ENCODE peak calls at places on chromosomes 3 and 15, in six cellular contexts. N, K, O, I, J and Y are unnamed samples.

GRCh38 chr3:195003893-195004289 is 267.1 kb downstream of the XXYLT1 start:
- DNase-seq in O (no peak), J (no peak), K (no peak), N (no peak), I (no peak), Y (no peak)

GRCh38 chr15:99720533-99720932 is 12.7 kb downstream of the LYSMD4 start:
- DNase-seq in K (no peak), I (no peak), J (no peak), O (no peak), N (no peak), Y (no peak)

GRCh38 chr15:48358681-48359152 is 27.5 kb downstream of the DUT start:
- DNase-seq in N (no peak), J (no peak), K (no peak), O (no peak), I (no peak), Y (no peak)

GRCh38 chr3:139110072-139110830 is 65.6 kb upstream of the PRR23C start:
- DNase-seq in O (no peak), K (no peak), J (no peak), I (no peak), N (no peak), Y (no peak)

GRCh38 chr15:27089676-27090075 is 118.7 kb downstream of the GABRG3 start:
- DNase-seq in K (no peak), J (no peak), I (no peak), N (no peak), O (no peak), Y (no peak)

GRCh38 chr3:31321620-31322019 is 211.1 kb upstream of the STT3B start:
- DNase-seq in O (no peak), J (no peak), K (no peak), I (no peak), N (no peak), Y (no peak)

GRCh38 chr3:172520332-172520831 is 2.8 kb downstream of the TNFSF10 start:
- DNase-seq in O (no peak), K (no peak), N (no peak), J (peak), I (no peak), Y (no peak)

GRCh38 chr3:109132801-109133473 is 3.6 kb upstream of the C3orf85 start:
- DNase-seq in J (no peak), N (no peak), O (no peak), K (no peak), I (no peak), Y (no peak)

GRCh38 chr15:68816795-68817303 is 3.8 kb downstream of the ANP32A start:
- DNase-seq in N (peak), O (no peak), J (no peak), I (no peak), K (no peak), Y (no peak)

GRCh38 chr15:38490231-38490630 is 36.3 kb downstream of the FAM98B start:
- DNase-seq in N (no peak), I (no peak), J (no peak), O (no peak), K (no peak), Y (no peak)

GRCh38 chr3:112354642-112355333 is 21.8 kb downstream of the CD200 start:
- DNase-seq in N (no peak), I (no peak), J (no peak), K (no peak), O (no peak), Y (no peak)

GRCh38 chr15:57259511-57260143 is 116.7 kb upstream of the CGNL1 start:
- DNase-seq in N (no peak), O (peak), K (no peak), J (peak), I (peak), Y (no peak)

GRCh38 chr3:106401666-106402319 is 533.0 kb upstream of the CBLB start:
- DNase-seq in I (no peak), K (no peak), J (no peak), N (no peak), O (no peak), Y (no peak)

GRCh38 chr3:129536374-129536667 is 6.7 kb upstream of the H1-8 start:
- DNase-seq in I (no peak), J (no peak), K (no peak), O (no peak), N (no peak), Y (no peak)

GRCh38 chr15:31828594-31828993 is 201.7 kb upstream of the CHRNA7 start:
- DNase-seq in J (no peak), O (no peak), K (no peak), N (no peak), I (no peak), Y (no peak)

GRCh38 chr3:115814778-115815380 is 191.6 kb downstream of the GAP43 start:
- DNase-seq in K (peak), N (peak), J (no peak), I (peak), O (peak), Y (peak)

GRCh38 chr3:102174312-102174712 is 260.5 kb upstream of the ZPLD1 start:
- DNase-seq in I (no peak), O (no peak), J (no peak), N (no peak), K (no peak), Y (no peak)

GRCh38 chr3:142022381-142022780 is 127.0 kb downstream of the TFDP2 start:
- DNase-seq in K (peak), O (peak), J (peak), N (no peak), I (no peak), Y (peak)

GRCh38 chr3:186598108-186598784 is 14.6 kb upstream of the AHSG start:
- DNase-seq in N (peak), O (no peak), I (no peak), K (no peak), J (no peak), Y (no peak)

GRCh38 chr15:49330166-49330565 is 92.9 kb upstream of the FGF7 start:
- DNase-seq in O (peak), N (no peak), K (no peak), J (no peak), I (no peak), Y (no peak)

GRCh38 chr15:101280007-101280406 is 2.7 kb upstream of the SELENOS start:
- DNase-seq in I (no peak), N (no peak), J (no peak), O (no peak), K (no peak), Y (no peak)

GRCh38 chr15:101275018-101275417 is 2.3 kb downstream of the SELENOS start:
- DNase-seq in K (no peak), I (no peak), O (no peak), N (no peak), J (peak), Y (no peak)

GRCh38 chr15:101276501-101277037 is 716 bp downstream of the SELENOS start:
- DNase-seq in J (no peak), K (peak), O (peak), I (no peak), N (no peak), Y (no peak)

GRCh38 chr15:101277943-101278564 is 769 bp upstream of the SELENOS start:
- DNase-seq in J (no peak), K (no peak), N (no peak), O (no peak), I (no peak), Y (no peak)

DNA sequence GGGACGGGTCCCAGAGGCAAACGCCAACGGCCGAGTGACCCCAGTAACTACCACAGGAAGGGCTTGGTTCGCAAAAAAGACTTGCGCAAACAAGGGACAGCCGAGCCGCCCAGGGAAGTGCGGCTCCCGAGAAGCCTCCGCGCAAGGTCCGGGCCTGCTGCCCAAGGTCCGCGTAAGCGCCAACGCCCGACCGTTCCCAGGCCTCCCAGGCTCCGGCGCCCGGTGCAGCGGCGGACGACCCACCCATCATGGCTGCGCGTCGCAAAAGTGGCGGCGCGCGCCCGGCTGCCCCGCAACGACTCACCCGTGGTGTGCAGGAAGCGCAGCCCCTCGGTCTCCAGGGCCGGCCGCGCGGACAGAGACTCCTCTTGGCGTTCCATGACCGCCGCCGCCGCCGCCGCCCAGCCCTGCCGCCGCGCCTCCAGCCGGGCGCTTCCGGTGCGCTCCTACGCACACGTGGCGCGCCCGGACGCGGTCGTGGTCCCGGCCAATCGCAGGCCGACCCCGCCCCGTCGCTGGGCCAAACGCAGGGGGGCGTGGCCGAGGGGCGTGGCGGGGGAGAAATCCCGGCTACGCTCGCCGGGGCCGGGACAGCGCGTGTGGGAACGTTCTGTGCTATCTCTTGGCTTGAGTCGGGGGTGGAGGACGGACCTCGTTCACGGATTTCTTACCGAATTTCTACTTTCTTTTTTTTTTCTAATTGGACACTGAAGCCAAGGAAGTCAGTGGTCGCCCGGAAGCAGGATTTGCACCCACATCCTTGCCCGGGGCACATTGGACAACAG is at the start of gene SELENOS:
- DNase-seq in O (peak), K (peak), I (no peak), J (no peak), N (peak), Y (peak)
- TF ChIP-seq POLR2AphosphoS5 in O (peak), K (no peak), I (peak), J (no peak), N (no peak), Y (no peak)

GRCh38 chr3:17588422-17588821 is 154.0 kb downstream of the TBC1D5 start:
- DNase-seq in K (no peak), J (no peak), N (no peak), I (no peak), O (no peak), Y (no peak)

GRCh38 chr3:17589888-17590287 is 152.5 kb downstream of the TBC1D5 start:
- DNase-seq in O (no peak), I (no peak), N (peak), J (no peak), K (no peak), Y (no peak)

GRCh38 chr3:17583530-17583929 is 158.9 kb downstream of the TBC1D5 start:
- DNase-seq in K (no peak), N (no peak), J (no peak), O (no peak), I (no peak), Y (peak)

GRCh38 chr3:17584066-17584465 is 158.4 kb downstream of the TBC1D5 start:
- DNase-seq in I (no peak), N (no peak), K (no peak), J (no peak), O (no peak), Y (no peak)

DNA sequence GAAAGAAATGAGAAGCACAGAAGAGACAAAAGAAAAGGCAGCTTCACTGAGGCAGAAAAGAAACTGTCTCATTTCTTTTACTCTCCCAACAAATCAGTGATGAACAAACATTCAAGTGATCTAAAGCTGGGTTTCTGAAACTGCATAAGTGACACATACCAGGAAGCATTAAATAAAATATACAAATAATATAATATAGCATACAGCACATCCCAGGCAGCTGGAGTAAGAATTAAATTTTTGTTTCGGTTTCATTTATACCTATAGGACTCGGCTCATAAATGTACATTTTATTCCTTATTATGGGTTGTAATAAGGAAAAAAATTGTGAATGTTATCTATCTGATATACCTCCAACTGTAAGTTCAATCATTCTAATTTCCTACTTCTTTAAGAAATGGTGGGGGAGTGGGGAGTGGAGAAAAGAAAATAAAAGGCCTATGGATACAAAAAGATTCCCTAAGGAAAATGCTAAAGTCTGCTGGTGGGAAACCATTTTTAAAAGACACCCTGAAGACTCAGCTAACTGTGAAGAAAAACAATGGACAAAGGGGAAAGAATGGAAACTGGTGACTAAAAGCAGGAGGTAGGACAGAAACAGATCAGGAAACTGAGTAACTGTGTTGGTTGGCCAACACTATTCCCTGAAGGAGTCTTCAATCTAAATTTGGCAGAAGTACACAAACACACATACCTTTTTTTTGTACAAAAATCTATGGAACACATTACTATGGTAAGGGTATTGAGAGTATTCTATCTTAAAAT is 156.7 kb downstream of the TBC1D5 start:
- DNase-seq in N (no peak), K (no peak), I (no peak), J (no peak), O (no peak), Y (no peak)
- H3K27ac ChIP-seq in N (no peak), K (no peak), I (no peak), J (no peak), O (no peak), Y (no peak)

DNA sequence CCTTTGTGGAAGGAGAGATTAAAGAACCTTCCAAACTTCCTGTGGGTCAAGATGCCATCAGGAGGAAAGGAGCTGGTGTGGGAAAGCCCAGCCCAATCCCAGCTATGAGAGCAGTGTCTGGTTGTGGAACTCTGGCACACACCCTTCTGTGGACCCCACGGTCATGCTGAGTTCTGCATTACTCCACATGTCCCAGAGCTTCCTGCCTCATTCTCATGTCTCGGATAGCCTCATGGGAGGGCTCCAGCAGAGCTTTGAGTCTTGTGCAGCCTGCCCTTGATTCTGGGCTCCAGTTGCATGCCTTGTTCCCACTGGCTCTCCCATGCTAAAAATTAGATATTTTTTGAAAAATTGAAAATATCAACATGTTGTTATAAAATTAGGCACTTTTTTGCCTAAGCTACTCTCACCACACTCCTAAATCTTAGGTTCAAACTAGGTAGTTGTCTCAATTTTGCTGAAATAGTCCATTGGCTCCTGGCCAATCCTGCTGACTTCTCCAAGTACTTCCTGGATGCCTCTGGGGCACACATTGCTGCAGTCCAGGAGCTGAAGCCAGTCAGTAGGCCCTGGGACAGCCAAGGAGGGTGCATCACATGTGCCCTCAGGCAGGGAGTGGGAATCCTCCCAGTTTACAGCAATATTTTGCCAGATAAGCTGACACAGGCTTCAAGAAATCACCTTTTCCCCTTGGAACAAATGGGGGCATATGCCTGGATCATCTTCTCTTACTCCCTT is 144.3 kb downstream of the EEFSEC start:
- DNase-seq in K (no peak), I (no peak), O (no peak), N (no peak), J (no peak), Y (no peak)
- TF ChIP-seq GABPA in K (no peak), I (no peak), O (no peak), N (no peak), J (no peak), Y (no peak)

GRCh38 chr15:37101634-37102314 is 1.4 kb upstream of the MEIS2 start:
- DNase-seq in O (peak), K (peak), J (no peak), I (no peak), N (peak), Y (no peak)
- TF ChIP-seq POLR2AphosphoS5 in O (peak), K (peak), J (no peak), I (no peak), N (no peak), Y (no peak)

DNA sequence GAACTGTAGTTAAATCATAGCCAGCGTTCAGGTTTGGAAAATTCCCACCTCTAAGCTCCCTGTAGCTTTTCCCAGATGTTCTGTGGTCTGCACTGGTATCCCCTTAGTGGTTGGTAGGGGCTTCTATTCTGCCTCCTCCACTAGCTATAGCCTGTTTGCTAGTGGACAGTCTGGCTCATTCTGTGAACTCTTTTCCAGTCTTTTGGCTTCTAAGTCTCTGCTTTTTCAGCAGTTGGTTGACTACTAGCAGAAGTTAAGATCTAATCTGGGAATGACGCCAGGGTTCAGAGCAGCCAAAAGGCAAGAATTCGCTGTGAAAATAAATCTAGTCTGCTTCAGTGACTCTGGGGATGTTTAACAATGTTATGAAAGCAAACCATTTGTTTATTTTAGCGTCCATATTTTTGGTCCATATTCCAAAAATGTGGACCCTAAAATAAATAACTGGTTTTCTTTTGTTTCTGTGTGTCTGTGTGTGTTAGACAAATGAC is 73.7 kb upstream of the WDR72 start:
- DNase-seq in K (no peak), I (no peak), J (no peak), N (peak), O (peak), Y (no peak)
- H3K27ac ChIP-seq in K (no peak), I (no peak), J (no peak), N (peak), O (peak), Y (no peak)

DNA sequence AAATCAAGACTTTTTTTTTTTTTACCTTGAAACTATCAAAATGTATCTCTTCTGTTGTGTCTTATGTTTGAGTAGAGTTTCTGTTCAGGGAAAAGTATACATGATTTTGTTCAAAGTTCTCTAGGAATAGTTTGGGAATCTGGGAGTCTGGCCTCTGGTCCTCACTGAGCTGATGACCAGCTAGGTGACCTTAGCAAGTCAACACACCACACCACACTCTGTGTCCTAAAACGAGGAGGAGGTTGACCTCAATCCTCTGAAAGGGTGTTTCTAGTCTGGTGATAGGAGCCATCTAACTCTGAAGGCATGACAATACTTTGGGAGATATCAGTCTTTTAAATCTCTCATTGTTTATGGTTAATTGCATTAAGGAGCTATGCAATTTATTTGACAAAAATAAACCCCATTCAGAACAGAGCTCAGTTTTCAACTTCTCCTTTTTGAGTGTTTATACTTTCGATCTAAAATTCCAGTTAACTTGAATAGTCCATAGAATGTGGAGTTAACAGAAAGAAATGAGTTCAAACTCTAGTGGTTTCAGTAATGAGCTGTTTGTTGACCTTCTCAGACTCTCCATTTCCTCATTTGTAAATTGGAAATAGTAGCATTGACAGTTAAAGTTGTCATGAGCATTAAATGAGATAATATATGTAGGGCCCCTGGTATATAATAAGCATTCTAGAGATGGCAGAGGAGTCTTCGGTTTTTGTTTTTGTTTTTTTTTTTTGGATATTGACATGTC is 112.2 kb upstream of the LRRN1 start:
- DNase-seq in O (no peak), I (no peak), N (no peak), J (no peak), K (no peak), Y (no peak)
- TF ChIP-seq GABPA in O (no peak), I (no peak), N (no peak), J (no peak), K (no peak), Y (no peak)

GRCh38 chr3:9316881-9317341 is 45.9 kb upstream of the THUMPD3 start:
- DNase-seq in O (no peak), K (no peak), I (no peak), J (no peak), N (no peak), Y (no peak)

GRCh38 chr3:9310043-9310442 is 52.8 kb upstream of the THUMPD3 start:
- DNase-seq in I (no peak), O (no peak), N (peak), K (no peak), J (no peak), Y (no peak)

GRCh38 chr3:9311265-9311664 is 51.6 kb upstream of the THUMPD3 start:
- DNase-seq in N (no peak), J (no peak), K (no peak), I (no peak), O (no peak), Y (no peak)

GRCh38 chr3:9314796-9315195 is 48.1 kb upstream of the THUMPD3 start:
- DNase-seq in N (no peak), I (no peak), K (no peak), O (peak), J (no peak), Y (no peak)
- TF ChIP-seq POLR2AphosphoS5 in N (no peak), I (no peak), K (no peak), O (no peak), J (no peak), Y (no peak)